ENCODE peak calls at places on chromosomes 5 and 9, in five cellular contexts. U is OCI-LY7, S is GM23338, M is MM.1S, J is HCT116. N is an unnamed sample. For H3K36me3, the result is how much of the 10 kb centered on the place peaks cover.

GRCh38 chr5:90402521-90403255 is 6.9 kb downstream of the CETN3 start:
- DNase-seq in U (no peak), S (no peak), M (no peak), J (no peak), N (no peak)

GRCh38 chr5:56175465-56175864 is 57.7 kb downstream of the ANKRD55 start:
- DNase-seq in U (no peak), S (peak), M (no peak), J (peak), N (peak)

GRCh38 chr5:157072508-157072907 is 13.6 kb upstream of the HAVCR1 start:
- DNase-seq in U (no peak), S (no peak), M (no peak), J (peak), N (no peak)

GRCh38 chr5:90909945-90910344 is 351.3 kb downstream of the ADGRV1 start:
- DNase-seq in U (no peak), S (no peak), M (no peak), J (no peak), N (no peak)

GRCh38 chr5:137306903-137307302 is 192.2 kb downstream of the SPOCK1 start:
- DNase-seq in U (no peak), S (no peak), M (no peak), J (no peak), N (no peak)

GRCh38 chr9:134621558-134622110 is 20.0 kb upstream of the COL5A1 start:
- DNase-seq in U (no peak), S (no peak), M (no peak), J (no peak), N (no peak)

GRCh38 chr9:136138566-136138965 is 19.9 kb upstream of the TMEM250 start:
- DNase-seq in U (peak), S (peak), M (no peak), J (peak), N (peak)

GRCh38 chr5:154138701-154139100 is 51.8 kb upstream of the GALNT10 start:
- DNase-seq in U (no peak), S (no peak), M (no peak), J (no peak), N (no peak)

GRCh38 chr5:77778398-77778797 is 2.3 kb upstream of the TBCA start:
- DNase-seq in U (no peak), S (no peak), M (no peak), J (no peak), N (no peak)

GRCh38 chr5:78653969-78654368 is 5.4 kb upstream of the LHFPL2 start:
- DNase-seq in U (no peak), S (no peak), M (no peak), J (no peak), N (no peak)

GRCh38 chr5:67160985-67161384 is 35.6 kb downstream of the CD180 start:
- DNase-seq in U (no peak), S (peak), M (no peak), J (no peak), N (no peak)

GRCh38 chr5:14467251-14467650 is 114.3 kb upstream of the OTULINL start:
- DNase-seq in U (no peak), S (no peak), M (no peak), J (no peak), N (no peak)

GRCh38 chr5:14464101-14464500 is 117.5 kb upstream of the OTULINL start:
- DNase-seq in U (no peak), S (no peak), M (no peak), J (no peak), N (no peak)

GRCh38 chr5:14464661-14465060 is 116.9 kb upstream of the OTULINL start:
- DNase-seq in U (no peak), S (no peak), M (no peak), J (no peak), N (no peak)

GRCh38 chr5:14465086-14465485 is 116.5 kb upstream of the OTULINL start:
- DNase-seq in U (no peak), S (no peak), M (no peak), J (no peak), N (no peak)

GRCh38 chr5:14465776-14466175 is 115.8 kb upstream of the OTULINL start:
- DNase-seq in U (no peak), S (no peak), M (no peak), J (no peak), N (no peak)
- H3K36me3 ChIP-seq in U (under half), S (under half), M (under half), J (under half), N (under half)

GRCh38 chr5:74762599-74762998 is 4.3 kb downstream of the GFM2 start:
- DNase-seq in U (no peak), S (no peak), M (no peak), J (peak), N (peak)
- TF ChIP-seq EZH2phosphoT487 in U (no peak), S (no peak), M (no peak), J (no peak), N (no peak)

GRCh38 chr5:14469485-14470377 is 111.9 kb upstream of the OTULINL start:
- DNase-seq in U (no peak), S (no peak), M (no peak), J (no peak), N (no peak)

GRCh38 chr5:14472986-14473567 is 108.5 kb upstream of the OTULINL start:
- DNase-seq in U (no peak), S (no peak), M (no peak), J (no peak), N (no peak)

GRCh38 chr5:14463629-14464028 is 118.0 kb upstream of the OTULINL start:
- DNase-seq in U (no peak), S (no peak), M (no peak), J (no peak), N (peak)

GRCh38 chr5:14471557-14471956 is 110.0 kb upstream of the OTULINL start:
- DNase-seq in U (no peak), S (no peak), M (no peak), J (no peak), N (no peak)

DNA sequence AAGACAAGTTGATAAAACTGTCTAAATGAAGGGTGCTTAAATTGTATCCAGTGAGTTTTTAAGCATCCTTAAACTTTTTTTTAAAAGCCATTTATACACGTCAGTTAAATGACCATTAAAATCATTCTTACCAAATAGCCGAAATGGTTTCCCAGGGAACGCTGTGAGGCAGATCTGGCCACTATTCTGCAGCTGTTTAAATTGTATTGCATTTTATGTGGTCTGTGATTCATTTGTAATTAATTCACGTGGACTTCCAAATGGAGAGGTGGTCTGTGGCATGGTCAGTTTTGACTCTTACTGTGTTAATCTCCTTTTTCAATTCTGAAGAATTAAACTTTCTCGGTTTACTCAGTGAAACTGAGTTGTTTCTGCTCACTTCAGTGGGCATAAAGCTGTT is 113.7 kb upstream of the OTULINL start:
- DNase-seq in U (no peak), S (no peak), M (no peak), J (no peak), N (no peak)
- H3K36me3 ChIP-seq in U (under half), S (under half), M (under half), J (under half), N (under half)

GRCh38 chr5:33143405-33144123 is 297.2 kb upstream of the TARS1 start:
- DNase-seq in U (no peak), S (no peak), M (no peak), J (no peak), N (no peak)

GRCh38 chr5:33146916-33147315 is 293.8 kb upstream of the TARS1 start:
- DNase-seq in U (no peak), S (no peak), M (no peak), J (no peak), N (no peak)

GRCh38 chr5:33153373-33153772 is 287.4 kb upstream of the TARS1 start:
- DNase-seq in U (no peak), S (no peak), M (no peak), J (no peak), N (no peak)

GRCh38 chr5:33153891-33154290 is 286.9 kb upstream of the TARS1 start:
- DNase-seq in U (no peak), S (no peak), M (no peak), J (no peak), N (no peak)

DNA sequence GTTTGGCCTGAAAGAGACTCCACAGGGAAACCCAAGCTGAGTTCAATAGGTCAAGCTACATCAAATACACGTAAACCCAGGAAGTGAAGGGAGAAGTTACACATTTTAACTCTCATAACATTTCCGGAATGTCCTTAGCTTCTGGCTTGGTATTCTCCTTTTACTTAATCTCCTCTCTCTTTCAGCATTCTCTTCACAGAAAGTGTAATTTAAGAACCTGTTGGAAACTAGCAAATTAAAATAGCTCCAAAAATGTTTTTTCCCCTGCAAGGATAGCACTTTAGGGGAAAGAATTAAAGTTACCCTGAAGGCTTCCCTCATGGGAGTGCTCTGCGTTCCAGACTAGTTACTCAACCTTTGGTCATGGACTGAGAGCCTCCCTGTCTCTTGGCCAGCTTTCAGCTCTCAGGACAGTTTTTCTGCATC is 292.7 kb upstream of the TARS1 start:
- DNase-seq in U (no peak), S (no peak), M (no peak), J (no peak), N (peak)
- TF ChIP-seq EZH2phosphoT487 in U (no peak), S (no peak), M (no peak), J (no peak), N (no peak)

GRCh38 chr9:121354141-121354540 is 15.9 kb downstream of the STOM start:
- DNase-seq in U (no peak), S (no peak), M (no peak), J (no peak), N (no peak)
- H3K36me3 ChIP-seq in U (under half), S (under half), M (under half), J (under half), N (under half)